ENCODE peak calls at places on chromosome 10, in four cellular contexts. X is effector memory CD8-positive, alpha-beta T cell; C is stimulated activated CD4-positive, alpha-beta T cell treated with anti-CD3 and anti-CD28 coated beads, Interleukin-15, amount 100 ng/mL, for 48 hours; V is A549. K is an unnamed sample.
A peak's percentile ranks its signal among the peaks of the same experiment; 100 is the strongest.

GRCh38 chr10:95121904-95122303 is 52.6 kb upstream of the CYP2C8 start:
- DNase-seq in X (no peak), C (no peak), V (no peak), K (no peak)

GRCh38 chr10:93063977-93064660 is 3.5 kb downstream of the CYP26C1 start:
- DNase-seq in X (no peak), C (no peak), V (no peak), K (no peak)

GRCh38 chr10:95242581-95243317 is 48.1 kb downstream of the PDLIM1 start:
- DNase-seq in X (no peak), C (no peak), V (peak; percentile 70), K (peak; percentile 47)

GRCh38 chr10:124935946-124936345 is 6.0 kb upstream of the ZRANB1 start:
- DNase-seq in X (no peak), C (peak; percentile 30), V (no peak), K (no peak)

GRCh38 chr10:99869581-99869980 is 87.1 kb downstream of the ABCC2 start:
- DNase-seq in X (no peak), C (no peak), V (no peak), K (no peak)

GRCh38 chr10:124450783-124451057 is 885 bp upstream of the NKX1-2 start:
- DNase-seq in X (no peak), C (no peak), V (no peak), K (no peak)

GRCh38 chr10:90179696-90180407 is 478.5 kb downstream of the KIF20B start:
- DNase-seq in X (no peak), C (no peak), V (peak; percentile 31), K (no peak)

GRCh38 chr10:110067960-110068770 is 60.4 kb downstream of the ADD3 start:
- DNase-seq in X (no peak), C (peak; percentile 38), V (no peak), K (no peak)

GRCh38 chr10:12513775-12514663 is 164.7 kb downstream of the CAMK1D start:
- DNase-seq in X (no peak), C (no peak), V (no peak), K (no peak)

GRCh38 chr10:71889388-71889987 is 38.4 kb upstream of the PSAP start:
- DNase-seq in X (no peak), C (no peak), V (no peak), K (no peak)

GRCh38 chr10:34814228-34815173 is 595 bp downstream of the PARD3 start:
- DNase-seq in X (no peak), C (no peak), V (peak; percentile 43), K (no peak)

GRCh38 chr10:116770281-116770680 is 27.9 kb upstream of the HSPA12A start:
- DNase-seq in X (no peak), C (no peak), V (no peak), K (no peak)

GRCh38 chr10:3978174-3978573 is 193.2 kb upstream of the KLF6 start:
- DNase-seq in X (no peak), C (no peak), V (no peak), K (no peak)

GRCh38 chr10:132458071-132458594 is 61.1 kb downstream of the PWWP2B start:
- DNase-seq in X (no peak), C (no peak), V (no peak), K (no peak)

GRCh38 chr10:73553316-73553715 is 37.8 kb downstream of the USP54 start:
- DNase-seq in X (no peak), C (no peak), V (no peak), K (no peak)

GRCh38 chr10:93402192-93402591 is 79.9 kb downstream of the MYOF start:
- DNase-seq in X (no peak), C (no peak), V (no peak), K (no peak)

GRCh38 chr10:1400129-1400865 is 337.0 kb downstream of the ADARB2 start:
- DNase-seq in X (no peak), C (no peak), V (no peak), K (no peak)

GRCh38 chr10:26468691-26469090 is 30.6 kb downstream of the APBB1IP start:
- DNase-seq in X (peak; percentile 44), C (no peak), V (no peak), K (peak; percentile 80)

GRCh38 chr10:126511917-126512487 is 123.7 kb upstream of the ADAM12 start:
- DNase-seq in X (no peak), C (no peak), V (no peak), K (no peak)

GRCh38 chr10:70106958-70107791 is 25.4 kb downstream of the AIFM2 start:
- DNase-seq in X (no peak), C (no peak), V (peak; percentile 46), K (no peak)

GRCh38 chr10:112721080-112721698 is 228.9 kb upstream of the TCF7L2 start:
- DNase-seq in X (peak; percentile 1), C (no peak), V (peak; percentile 67), K (peak; percentile 10)

GRCh38 chr10:45463244-45464116 is 89.5 kb downstream of the ALOX5 start:
- DNase-seq in X (no peak), C (no peak), V (no peak), K (no peak)

GRCh38 chr10:77247076-77247561 is 390.5 kb downstream of the KCNMA1 start:
- DNase-seq in X (no peak), C (no peak), V (peak; percentile 6), K (no peak)

GRCh38 chr10:28616514-28616913 is 60.8 kb upstream of the BAMBI start:
- DNase-seq in X (no peak), C (no peak), V (no peak), K (no peak)

GRCh38 chr10:128934492-128934891 is 532.5 kb upstream of the MGMT start:
- DNase-seq in X (no peak), C (no peak), V (no peak), K (no peak)

GRCh38 chr10:80351220-80351619 is 5.3 kb downstream of the DYDC1 start:
- DNase-seq in X (no peak), C (no peak), V (no peak), K (no peak)

K was measured in CD4-positive, CD25-positive, alpha-beta regulatory T cell.